ENCODE peak calls at places on chromosomes 16 and 17, in nine cellular contexts. D, X, F, G, Y, W, N, L and I are unnamed samples.

GRCh38 chr16:75105306-75106061 is 11.1 kb downstream of the LDHD start:
- DNase-seq in F (no peak), N (peak; percentile 89), W (peak; percentile 36), L (no peak), Y (no peak), G (no peak), D (no peak), X (no peak), I (no peak)

GRCh38 chr17:53119773-53120172 is 703.0 kb upstream of the KIF2B start:
- DNase-seq in L (no peak), D (no peak), F (no peak), X (no peak), Y (no peak), W (no peak), N (no peak), G (no peak), I (no peak)

GRCh38 chr17:67246648-67247415 is 1.8 kb upstream of the HELZ start:
- DNase-seq in W (no peak), X (peak; percentile 27), N (no peak), L (no peak), D (peak; percentile 77), G (no peak), F (no peak), Y (peak; percentile 97), I (peak; percentile 42)

GRCh38 chr17:41777157-41777578 is 9.3 kb downstream of the JUP start:
- DNase-seq in Y (no peak), G (no peak), X (no peak), F (peak; percentile 62), D (peak; percentile 87), W (no peak), N (peak; percentile 81), L (no peak), I (no peak)

GRCh38 chr17:39706383-39706782 is 6.5 kb downstream of the ERBB2 start:
- DNase-seq in G (no peak), X (no peak), W (no peak), F (no peak), N (no peak), D (no peak), Y (peak; percentile 18), L (no peak), I (no peak)

GRCh38 chr17:39063681-39064069 is 87.8 kb downstream of the PLXDC1 start:
- DNase-seq in D (no peak), N (no peak), G (no peak), L (no peak), W (no peak), F (no peak), X (no peak), Y (no peak), I (no peak)

GRCh38 chr16:86494565-86495356 is 15.6 kb upstream of the FOXF1 start:
- DNase-seq in X (no peak), L (no peak), Y (no peak), G (no peak), D (no peak), W (no peak), N (no peak), F (no peak), I (no peak)

GRCh38 chr16:28823291-28823718 is 506 bp downstream of the ATXN2L start:
- DNase-seq in D (no peak), N (peak; percentile 33), W (no peak), Y (no peak), X (no peak), G (no peak), L (no peak), F (no peak), I (peak; percentile 59)

GRCh38 chr17:67248291-67248690 is 3.3 kb upstream of the HELZ start:
- DNase-seq in N (no peak), G (no peak), X (no peak), F (no peak), Y (peak; percentile 20), D (no peak), L (no peak), W (no peak), I (no peak)

GRCh38 chr16:1812732-1813163 is 13.9 kb downstream of the HAGH start:
- DNase-seq in Y (peak; percentile 50), W (peak; percentile 92), L (no peak), D (peak; percentile 80), F (peak; percentile 41), G (no peak), N (peak; percentile 79), X (peak; percentile 27), I (no peak)

GRCh38 chr16:23254338-23254737 is 47.8 kb upstream of the SCNN1B start:
- DNase-seq in X (no peak), G (no peak), Y (peak; percentile 88), N (no peak), W (no peak), F (no peak), L (no peak), D (no peak), I (no peak)

GRCh38 chr16:54937673-54938350 is 7.1 kb downstream of the IRX5 start:
- DNase-seq in F (no peak), W (peak; percentile 13), N (no peak), D (no peak), Y (peak; percentile 41), G (no peak), L (no peak), X (no peak), I (peak; percentile 45)

GRCh38 chr16:56812884-56813283 is 52.1 kb upstream of the SLC12A3 start:
- DNase-seq in N (no peak), F (no peak), Y (peak; percentile 61), D (peak; percentile 46), X (no peak), L (no peak), W (peak; percentile 54), G (no peak), I (no peak)

GRCh38 chr16:27595993-27596392 is 46.0 kb downstream of the KATNIP start:
- DNase-seq in N (no peak), Y (no peak), G (no peak), L (no peak), W (peak; percentile 68), X (no peak), F (no peak), D (no peak), I (no peak)

GRCh38 chr16:51394401-51394800 is 243.3 kb upstream of the SALL1 start:
- DNase-seq in Y (no peak), W (no peak), D (no peak), X (no peak), F (no peak), L (no peak), N (no peak), G (no peak), I (no peak)

GRCh38 chr17:69447726-69448125 is 33.2 kb downstream of the MAP2K6 start:
- DNase-seq in F (peak; percentile 57), L (no peak), G (no peak), Y (no peak), D (no peak), X (no peak), W (no peak), N (no peak), I (no peak)

GRCh38 chr17:61474934-61475333 is 22.7 kb downstream of the TBX4 start:
- DNase-seq in L (no peak), X (no peak), Y (no peak), D (no peak), F (peak; percentile 3), W (no peak), N (no peak), G (no peak), I (no peak)

GRCh38 chr17:61476476-61477203 is 24.4 kb downstream of the TBX4 start:
- DNase-seq in L (no peak), F (no peak), X (no peak), Y (no peak), G (no peak), W (no peak), D (no peak), N (no peak), I (no peak)

GRCh38 chr17:61477204-61477834 is 25.1 kb downstream of the TBX4 start:
- DNase-seq in F (no peak), N (peak; percentile 85), W (peak; percentile 54), G (no peak), Y (no peak), D (no peak), L (no peak), X (no peak), I (peak; percentile 19)

GRCh38 chr17:61474235-61474927 is 22.2 kb downstream of the TBX4 start:
- DNase-seq in X (no peak), N (no peak), G (no peak), W (peak; percentile 27), D (no peak), F (peak; percentile 8), Y (peak; percentile 98), L (no peak), I (no peak)

GRCh38 chr17:61475726-61476125 is 23.5 kb downstream of the TBX4 start:
- DNase-seq in F (no peak), D (no peak), N (no peak), G (no peak), W (no peak), Y (peak; percentile 88), L (no peak), X (no peak), I (no peak)
- TF ChIP-seq CTCF in F (no peak), D (no peak), N (no peak), G (no peak), W (no peak), Y (no peak), L (no peak), X (no peak), I (no peak)

GRCh38 chr17:80511222-80512180 is 33.1 kb upstream of the RPTOR start:
- DNase-seq in L (no peak), N (no peak), D (no peak), Y (no peak), G (no peak), F (no peak), W (no peak), X (no peak), I (no peak)
- TF ChIP-seq CTCF in L (no peak), N (no peak), D (no peak), Y (no peak), G (no peak), F (no peak), W (no peak), X (no peak), I (no peak)

DNA sequence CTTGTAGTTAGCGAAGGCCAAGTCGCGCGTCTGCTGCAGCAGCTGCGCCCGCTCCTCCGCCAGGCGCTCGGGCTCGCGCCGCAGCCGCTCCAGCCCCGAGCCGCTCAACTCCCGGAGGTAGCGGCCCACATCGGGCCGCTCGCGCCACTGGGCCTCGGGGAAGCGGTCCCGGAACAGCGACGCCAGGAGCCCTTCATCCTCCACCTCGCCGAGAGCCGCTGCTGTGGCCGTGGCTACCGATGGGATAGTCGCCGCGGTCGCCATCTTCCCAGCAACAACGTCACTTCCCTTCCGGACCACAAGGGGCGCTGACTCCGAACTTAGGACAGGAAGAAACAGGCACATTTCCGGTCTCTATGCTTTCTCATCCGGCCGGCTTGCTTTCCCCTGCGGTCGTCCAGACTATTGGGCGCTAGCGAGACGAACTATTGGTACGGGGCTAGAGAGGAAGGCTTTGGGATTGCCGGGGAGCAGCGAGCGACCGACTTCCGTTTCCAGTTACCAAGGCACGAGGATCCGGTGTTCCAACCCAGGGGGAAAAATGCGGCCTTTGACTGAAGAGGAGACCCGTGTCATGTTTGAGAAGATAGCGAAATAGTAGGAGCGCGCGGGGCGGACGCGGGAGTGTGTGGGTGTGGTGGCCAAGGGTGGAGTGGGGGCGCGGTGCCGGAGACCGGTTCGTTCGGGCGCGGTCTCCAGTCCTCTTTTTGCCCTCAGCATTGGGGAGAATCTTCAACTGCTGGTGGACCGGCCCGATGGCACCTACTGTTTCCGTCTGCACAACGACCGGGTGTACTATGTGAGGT is at the start of the genes COG8 and NIP7:
- DNase-seq in Y (peak; percentile 98), D (peak; percentile 99), L (peak; percentile 97), X (peak; percentile 91), F (peak; percentile 93), W (peak; percentile 99), N (peak; percentile 96), G (peak; percentile 87), I (peak; percentile 93)
- TF ChIP-seq CTCF in Y (peak; percentile 85), D (peak; percentile 66), L (peak; percentile 89), X (peak; percentile 82), F (peak; percentile 81), W (peak; percentile 78), N (peak; percentile 75), G (no peak), I (peak; percentile 97)

GRCh38 chr17:46876353-46876887 is 25.0 kb downstream of the WNT9B start:
- DNase-seq in X (no peak), Y (peak; percentile 48), L (no peak), G (no peak), D (peak; percentile 51), F (no peak), N (peak; percentile 35), W (no peak), I (no peak)
- TF ChIP-seq CTCF in X (no peak), Y (peak; percentile 44), L (no peak), G (no peak), D (peak; percentile 34), F (no peak), N (peak; percentile 52), W (peak; percentile 5), I (no peak)